ENCODE peak calls at places on chromosome 1, in five cellular contexts. S is activated T-helper 1 cell treated with Interleukin-2 at 50 U/mL for 16 hours, Y is anterior cingulate cortex, Q is Panc1, B is HFFc6. J is an unnamed sample.

GRCh38 chr1:103307751-103308150 is 199.4 kb upstream of the COL11A1 start:
- DNase-seq in Y (no peak), S (no peak), B (no peak), Q (no peak), J (no peak)

GRCh38 chr1:14597343-14598006 is 1.0 kb upstream of the KAZN start:
- DNase-seq in Q (no peak), S (no peak), B (no peak), Y (no peak), J (no peak)

GRCh38 chr1:243751506-243751905 is 98.5 kb downstream of the AKT3 start:
- DNase-seq in Y (no peak), B (no peak), Q (no peak), S (no peak), J (no peak)

GRCh38 chr1:55556378-55556777 is 341.2 kb upstream of the USP24 start:
- DNase-seq in Y (no peak), S (no peak), Q (no peak), B (no peak), J (no peak)

GRCh38 chr1:89022167-89022959 is at the start of gene GBP3:
- DNase-seq in B (peak), Q (peak), Y (no peak), S (no peak), J (peak)

GRCh38 chr1:65235867-65236805 is 73.2 kb upstream of the DNAJC6 start:
- DNase-seq in Y (no peak), B (peak), S (no peak), Q (no peak), J (peak)

GRCh38 chr1:52413410-52414104 is 9.2 kb downstream of the PRPF38A start:
- DNase-seq in B (peak), Y (no peak), Q (no peak), S (no peak), J (no peak)

GRCh38 chr1:201466492-201466891 is 2.5 kb downstream of the PHLDA3 start:
- DNase-seq in Q (no peak), B (no peak), S (no peak), Y (no peak), J (peak)

GRCh38 chr1:43172532-43172972 is 422 bp downstream of the CFAP57 start:
- DNase-seq in S (peak), B (peak), Q (peak), Y (peak), J (peak)

GRCh38 chr1:7409278-7409677 is 361.8 kb upstream of the VAMP3 start:
- DNase-seq in B (no peak), Q (no peak), Y (no peak), S (no peak), J (no peak)

GRCh38 chr1:66787641-66788040 is 13.4 kb downstream of the INSL5 start:
- DNase-seq in S (no peak), Q (no peak), Y (no peak), B (no peak), J (no peak)